ENCODE peak calls at places on chromosomes 2 and 18, in five cellular contexts. F, W, Q, V and G are unnamed samples.

GRCh38 chr18:23881778-23882177 is 132.8 kb upstream of the TTC39C start:
- DNase-seq in V (no peak), W (no peak), Q (no peak), F (no peak), G (no peak)

GRCh38 chr2:110770308-110770695 is 37.9 kb downstream of the ACOXL start:
- DNase-seq in Q (no peak), V (no peak), W (no peak), F (no peak), G (no peak)

GRCh38 chr2:119772128-119772527 is 12.4 kb downstream of the PTPN4 start:
- DNase-seq in V (no peak), Q (no peak), W (no peak), F (no peak), G (no peak)

GRCh38 chr18:43642647-43643046 is 365.4 kb upstream of the SYT4 start:
- DNase-seq in Q (no peak), W (no peak), F (no peak), V (no peak), G (no peak)

GRCh38 chr2:188788621-188789020 is 185.6 kb upstream of the COL3A1 start:
- DNase-seq in Q (no peak), V (no peak), W (peak), F (no peak), G (no peak)

GRCh38 chr18:36757081-36757480 is 71.7 kb downstream of the TPGS2 start:
- DNase-seq in F (peak), W (no peak), V (peak), Q (no peak), G (peak)

GRCh38 chr2:16136461-16137035 is 196.2 kb downstream of the MYCN start:
- DNase-seq in Q (no peak), W (no peak), F (no peak), V (no peak), G (no peak)

GRCh38 chr2:29033172-29033571 is 41.2 kb downstream of the PCARE start:
- DNase-seq in F (peak), Q (no peak), V (no peak), W (no peak), G (no peak)

GRCh38 chr2:16716051-16716450 is 50.4 kb upstream of the CYRIA start:
- DNase-seq in Q (no peak), F (no peak), V (no peak), W (no peak), G (no peak)

GRCh38 chr2:28343184-28343942 is 49.3 kb upstream of the FOSL2 start:
- DNase-seq in Q (no peak), F (no peak), V (no peak), W (no peak), G (no peak)

GRCh38 chr2:74096061-74096460 is 51.7 kb downstream of the BOLA3 start:
- DNase-seq in W (no peak), F (no peak), Q (no peak), V (no peak), G (no peak)

GRCh38 chr18:45517181-45517741 is 98.0 kb upstream of the SLC14A2 start:
- DNase-seq in W (no peak), F (no peak), V (no peak), Q (no peak), G (no peak)

GRCh38 chr2:238138331-238139102 is at the start of gene KLHL30:
- DNase-seq in F (no peak), W (no peak), Q (no peak), V (no peak), G (no peak)